ENCODE peak calls at places on chromosomes 13 and 19, in six cellular contexts. K, U, V, B, Z and M are unnamed samples.

GRCh38 chr19:13692096-13692495 is 72.2 kb upstream of the MRI1 start:
- DNase-seq in U (peak), K (no peak), Z (no peak), B (no peak), V (no peak), M (no peak)

GRCh38 chr13:72194531-72194930 is 327.5 kb upstream of the DACH1 start:
- DNase-seq in V (no peak), Z (no peak), U (no peak), K (no peak), B (no peak), M (peak)

GRCh38 chr19:36963262-36963661 is 47.1 kb downstream of the ZNF568 start:
- DNase-seq in U (no peak), B (no peak), V (no peak), K (no peak), Z (no peak), M (no peak)

GRCh38 chr19:50843701-50844221 is 10.4 kb upstream of the KLK15 start:
- DNase-seq in B (no peak), U (no peak), K (no peak), V (no peak), Z (no peak), M (no peak)

GRCh38 chr19:54137913-54138776 is 583 bp downstream of the CNOT3 start:
- DNase-seq in K (no peak), B (peak), U (peak), Z (peak), V (no peak), M (peak)

GRCh38 chr19:13983213-13983889 is 22.8 kb downstream of the RFX1 start:
- DNase-seq in K (no peak), U (no peak), Z (peak), B (no peak), V (no peak), M (peak)

GRCh38 chr13:42924290-42924803 is 67.7 kb downstream of the EPSTI1 start:
- DNase-seq in V (no peak), K (no peak), U (no peak), Z (no peak), B (no peak), M (no peak)

GRCh38 chr13:99948907-99949656 is 22.5 kb downstream of the ZIC5 start:
- DNase-seq in K (no peak), V (no peak), B (no peak), Z (no peak), U (no peak), M (no peak)

GRCh38 chr19:42388851-42389489 is 1.1 kb downstream of the CNFN start:
- DNase-seq in Z (no peak), K (no peak), B (no peak), V (no peak), U (no peak), M (no peak)

GRCh38 chr13:113840541-113841354 is 23.1 kb downstream of the GAS6 start:
- DNase-seq in U (no peak), V (no peak), B (no peak), Z (no peak), K (no peak), M (peak)

GRCh38 chr13:94660695-94661324 is 51.5 kb downstream of the SOX21 start:
- DNase-seq in U (no peak), B (no peak), V (peak), K (no peak), Z (peak), M (no peak)

GRCh38 chr13:102344410-102344809 is 57.4 kb downstream of the FGF14 start:
- DNase-seq in K (no peak), Z (no peak), U (no peak), V (no peak), B (no peak), M (no peak)

GRCh38 chr13:21434588-21434987 is 24.5 kb downstream of the ZDHHC20 start:
- DNase-seq in Z (no peak), U (no peak), B (no peak), V (no peak), K (no peak), M (no peak)

GRCh38 chr19:34649886-34650543 is 26.9 kb downstream of the SCGB2B2 start:
- DNase-seq in V (no peak), Z (no peak), U (no peak), K (no peak), B (no peak), M (no peak)

GRCh38 chr19:39164289-39164688 is 32.5 kb upstream of the NCCRP1 start:
- DNase-seq in U (no peak), Z (no peak), V (no peak), B (no peak), K (no peak), M (no peak)

GRCh38 chr19:1236566-1236965 is 1.2 kb downstream of the CBARP start:
- DNase-seq in B (no peak), Z (no peak), K (no peak), U (no peak), V (no peak), M (no peak)

GRCh38 chr19:16203256-16204004 is 5.7 kb downstream of the AP1M1 start:
- DNase-seq in B (no peak), K (no peak), U (no peak), V (no peak), Z (no peak), M (no peak)

GRCh38 chr13:20988033-20988908 is 73.1 kb downstream of the LATS2 start:
- DNase-seq in Z (no peak), V (no peak), B (no peak), K (no peak), U (no peak), M (no peak)

GRCh38 chr13:64333888-64334287 is 2896.2 kb downstream of the PCDH9 start:
- DNase-seq in K (no peak), Z (no peak), B (no peak), V (no peak), U (no peak), M (no peak)

GRCh38 chr13:99702687-99703319 is 201.5 kb downstream of the TM9SF2 start:
- DNase-seq in K (no peak), V (no peak), Z (no peak), U (no peak), B (no peak), M (no peak)

GRCh38 chr13:35573639-35574038 is 97.2 kb upstream of the MAB21L1 start:
- DNase-seq in K (no peak), Z (no peak), U (no peak), B (no peak), V (no peak), M (no peak)

GRCh38 chr13:44050450-44051063 is 170.9 kb downstream of the LACC1 start:
- DNase-seq in U (no peak), K (no peak), B (no peak), Z (no peak), V (peak), M (no peak)

GRCh38 chr13:98112456-98112855 is 30.4 kb upstream of the FARP1 start:
- DNase-seq in Z (no peak), B (no peak), K (no peak), V (no peak), U (no peak), M (no peak)

GRCh38 chr19:14114854-14115253 is 2.7 kb downstream of the PRKACA start:
- DNase-seq in U (no peak), K (peak), V (peak), Z (peak), B (peak), M (peak)

GRCh38 chr19:3471954-3472655 is 8.2 kb downstream of the SMIM24 start:
- DNase-seq in U (no peak), B (peak), K (no peak), Z (peak), V (peak), M (peak)

GRCh38 chr13:31204592-31204991 is 4.8 kb downstream of the B3GLCT start:
- DNase-seq in B (no peak), U (peak), V (no peak), Z (peak), K (no peak), M (no peak)

GRCh38 chr13:98674968-98675528 is 77.4 kb downstream of the SLC15A1 start:
- DNase-seq in V (no peak), U (no peak), B (no peak), Z (no peak), K (no peak), M (no peak)

GRCh38 chr13:66362485-66362884 is 867.7 kb downstream of the PCDH9 start:
- DNase-seq in Z (no peak), K (no peak), B (no peak), U (no peak), V (no peak), M (no peak)

GRCh38 chr13:41905600-41906254 is 55.2 kb downstream of the VWA8 start:
- DNase-seq in K (no peak), Z (peak), U (no peak), B (no peak), V (peak), M (no peak)

GRCh38 chr13:52319876-52320275 is 86.1 kb downstream of the THSD1 start:
- DNase-seq in V (no peak), U (no peak), B (no peak), K (no peak), Z (no peak), M (no peak)

GRCh38 chr13:39144941-39145533 is 106.8 kb downstream of the NHLRC3 start:
- DNase-seq in K (no peak), V (peak), Z (peak), B (peak), U (peak), M (peak)

GRCh38 chr19:54333586-54334298 is 5.2 kb downstream of the LILRA4 start:
- DNase-seq in K (no peak), B (no peak), V (no peak), Z (no peak), U (no peak), M (no peak)

GRCh38 chr13:21688056-21688455 is 17.2 kb downstream of the FGF9 start:
- DNase-seq in K (no peak), U (no peak), Z (no peak), B (no peak), V (no peak), M (no peak)

GRCh38 chr19:45770192-45771101 is 1.4 kb upstream of the SIX5 start:
- DNase-seq in Z (peak), B (peak), V (peak), U (peak), K (peak), M (peak)

GRCh38 chr13:92255533-92255932 is 857.1 kb downstream of the GPC5 start:
- DNase-seq in Z (no peak), B (no peak), K (no peak), U (no peak), V (no peak), M (no peak)

GRCh38 chr13:99647593-99647980 is 146.3 kb downstream of the TM9SF2 start:
- DNase-seq in U (no peak), Z (no peak), B (no peak), V (no peak), K (no peak), M (no peak)

GRCh38 chr13:100530645-100531044 is 57.9 kb downstream of the GGACT start:
- DNase-seq in U (no peak), B (no peak), K (no peak), V (no peak), Z (no peak), M (no peak)